ENCODE peak calls at places on chromosome 1, in five cellular contexts. One of them, this sample, is unnamed.

GRCh38 chr1:190957565-190957964 is 479.9 kb upstream of the BRINP3 start:
- DNase-seq in NCI-H774: no peak
- DNase-seq in substantia nigra: no peak
- DNase-seq in GOT3: no peak
- DNase-seq in HEK293T: no peak
- DNase-seq in this sample: no peak

GRCh38 chr1:93579891-93580290 is 101.7 kb downstream of the BCAR3 start:
- DNase-seq in substantia nigra: no peak
- DNase-seq in GOT3: no peak
- DNase-seq in HEK293T: no peak
- DNase-seq in NCI-H774: no peak
- DNase-seq in this sample: no peak

GRCh38 chr1:77347646-77348045 is 65.8 kb downstream of the AK5 start:
- DNase-seq in GOT3: no peak
- DNase-seq in substantia nigra: no peak
- DNase-seq in NCI-H774: no peak
- DNase-seq in HEK293T: no peak
- DNase-seq in this sample: no peak

GRCh38 chr1:61007534-61008364 is 74.6 kb upstream of the NFIA start:
- DNase-seq in HEK293T: no peak
- DNase-seq in NCI-H774: no peak
- DNase-seq in substantia nigra: no peak
- DNase-seq in GOT3: no peak
- DNase-seq in this sample: no peak

GRCh38 chr1:55402117-55402516 is 187.0 kb upstream of the USP24 start:
- DNase-seq in HEK293T: no peak
- DNase-seq in substantia nigra: no peak
- DNase-seq in NCI-H774: no peak
- DNase-seq in GOT3: no peak
- DNase-seq in this sample: no peak

GRCh38 chr1:15102646-15103045 is 50.9 kb upstream of the TMEM51 start:
- DNase-seq in substantia nigra: no peak
- DNase-seq in NCI-H774: no peak
- DNase-seq in HEK293T: no peak
- DNase-seq in GOT3: no peak
- DNase-seq in this sample: no peak

GRCh38 chr1:154206212-154206611 is at the start of gene CFAP141:
- DNase-seq in substantia nigra: no peak
- DNase-seq in GOT3: no peak
- DNase-seq in NCI-H774: no peak
- DNase-seq in HEK293T: no peak
- DNase-seq in this sample: no peak

GRCh38 chr1:12478612-12478985 is 139.4 kb downstream of the DHRS3 start:
- DNase-seq in substantia nigra: no peak
- DNase-seq in NCI-H774: no peak
- DNase-seq in GOT3: no peak
- DNase-seq in HEK293T: peak
- DNase-seq in this sample: no peak

GRCh38 chr1:245934409-245934808 is 572.7 kb downstream of the SMYD3 start:
- DNase-seq in HEK293T: no peak
- DNase-seq in substantia nigra: no peak
- DNase-seq in GOT3: no peak
- DNase-seq in NCI-H774: no peak
- DNase-seq in this sample: no peak